ENCODE peak calls at places on chromosomes 12 and 14, in seven cellular contexts. R is OCI-LY7, D is MM.1S, T is SK-N-SH, Z is GM23248, G is neural progenitor cell, C is PC-3. K is an unnamed sample.

GRCh38 chr12:1429980-1430379 is 164.4 kb downstream of the FBXL14 start:
- DNase-seq in R (no peak), D (no peak), T (no peak), Z (peak; percentile 89), G (no peak), C (peak; percentile 56), K (no peak)

GRCh38 chr12:116094475-116094874 is 183.0 kb downstream of the MED13L start:
- DNase-seq in R (no peak), D (no peak), T (no peak), Z (no peak), G (no peak), C (no peak), K (no peak)

GRCh38 chr14:56491299-56492285 is 88.0 kb upstream of the TMEM260 start:
- DNase-seq in R (peak; percentile 62), D (peak; percentile 59), T (peak; percentile 39), Z (peak; percentile 61), G (peak; percentile 91), C (peak; percentile 87), K (peak; percentile 81)

GRCh38 chr12:103560604-103561101 is 26.4 kb upstream of the STAB2 start:
- DNase-seq in R (no peak), D (no peak), T (no peak), Z (peak; percentile 99), G (no peak), C (peak; percentile 99), K (peak; percentile 73)

GRCh38 chr14:22561661-22562579 is 27.1 kb downstream of the DAD1 start:
- DNase-seq in R (peak; percentile 55), D (no peak), T (no peak), Z (no peak), G (no peak), C (no peak), K (no peak)

GRCh38 chr14:96940009-96940408 is 142.8 kb downstream of the VRK1 start:
- DNase-seq in R (no peak), D (no peak), T (no peak), Z (peak; percentile 2), G (peak; percentile 54), C (peak; percentile 30), K (peak; percentile 17)

GRCh38 chr12:131559517-131560516 is 151.1 kb upstream of the SFSWAP start:
- DNase-seq in R (peak; percentile 41), D (no peak), T (no peak), Z (peak; percentile 8), G (no peak), C (no peak), K (no peak)

GRCh38 chr12:72699362-72699761 is 427.2 kb downstream of the TRHDE start:
- DNase-seq in R (no peak), D (no peak), T (no peak), Z (no peak), G (no peak), C (no peak), K (no peak)

GRCh38 chr14:71166434-71166833 is 259.2 kb downstream of the PCNX1 start:
- DNase-seq in R (peak; percentile 42), D (no peak), T (peak; percentile 70), Z (peak; percentile 87), G (peak; percentile 57), C (peak; percentile 79), K (peak; percentile 65)

GRCh38 chr12:2794261-2794735 is 472 bp upstream of the FKBP4 start:
- DNase-seq in R (peak; percentile 7), D (no peak), T (no peak), Z (peak; percentile 55), G (no peak), C (no peak), K (peak; percentile 31)

GRCh38 chr12:123474493-123475255 is 16.7 kb downstream of the SNRNP35 start:
- DNase-seq in R (peak; percentile 18), D (no peak), T (no peak), Z (no peak), G (no peak), C (no peak), K (no peak)

GRCh38 chr14:75281691-75282000 is 3.0 kb downstream of the FOS start:
- DNase-seq in R (no peak), D (no peak), T (no peak), Z (no peak), G (no peak), C (no peak), K (no peak)

GRCh38 chr12:113221997-113222729 is 899 bp downstream of the TPCN1 start:
- DNase-seq in R (peak; percentile 59), D (no peak), T (no peak), Z (no peak), G (no peak), C (peak; percentile 25), K (no peak)

GRCh38 chr12:99911967-99912366 is 72.8 kb downstream of the ANKS1B start:
- DNase-seq in R (no peak), D (peak; percentile 51), T (no peak), Z (peak; percentile 47), G (no peak), C (no peak), K (no peak)

DNA sequence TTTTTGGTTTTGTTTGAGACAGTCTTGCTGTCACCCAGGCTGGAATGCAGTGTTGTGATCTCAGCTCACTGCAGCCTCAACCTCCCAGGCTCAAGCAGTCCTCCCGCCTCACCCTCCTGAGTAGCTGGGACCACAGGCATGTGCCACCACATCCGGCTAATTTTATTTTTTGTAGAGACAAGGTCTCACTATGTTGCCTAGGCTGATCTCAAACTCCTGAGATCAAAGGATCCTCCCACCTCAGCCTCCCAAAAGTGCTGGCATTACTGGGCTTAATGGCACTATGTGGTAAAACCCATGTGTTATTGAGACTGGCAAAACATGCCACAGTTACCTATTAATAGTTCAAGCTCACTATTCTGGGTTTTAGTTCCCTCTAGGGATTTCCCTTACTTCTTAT is 51.2 kb upstream of the KCNH3 start:
- DNase-seq in R (no peak), D (peak; percentile 83), T (no peak), Z (no peak), G (no peak), C (no peak), K (no peak)
- H3K4me1 ChIP-seq in R (no peaks in the 10 kb centered on the region), D (peaks cover 19% of the 10 kb centered on the region), T (no peaks in the 10 kb centered on the region), Z (peaks cover 19% of the 10 kb centered on the region), G (peaks cover 2% of the 10 kb centered on the region), C (peaks cover 31% of the 10 kb centered on the region), K (peaks cover 3% of the 10 kb centered on the region)

GRCh38 chr12:75660805-75661404 is 149.5 kb upstream of the KRR1 start:
- DNase-seq in R (no peak), D (no peak), T (no peak), Z (peak; percentile 78), G (no peak), C (peak; percentile 87), K (no peak)

GRCh38 chr12:75658286-75658685 is 146.9 kb upstream of the KRR1 start:
- DNase-seq in R (no peak), D (no peak), T (no peak), Z (peak; percentile 11), G (no peak), C (peak; percentile 38), K (no peak)

GRCh38 chr12:75660107-75660530 is 148.7 kb upstream of the KRR1 start:
- DNase-seq in R (no peak), D (no peak), T (no peak), Z (peak; percentile 83), G (no peak), C (peak; percentile 83), K (no peak)

GRCh38 chr12:75657866-75658265 is 146.5 kb upstream of the KRR1 start:
- DNase-seq in R (no peak), D (no peak), T (no peak), Z (peak; percentile 21), G (no peak), C (no peak), K (no peak)

DNA sequence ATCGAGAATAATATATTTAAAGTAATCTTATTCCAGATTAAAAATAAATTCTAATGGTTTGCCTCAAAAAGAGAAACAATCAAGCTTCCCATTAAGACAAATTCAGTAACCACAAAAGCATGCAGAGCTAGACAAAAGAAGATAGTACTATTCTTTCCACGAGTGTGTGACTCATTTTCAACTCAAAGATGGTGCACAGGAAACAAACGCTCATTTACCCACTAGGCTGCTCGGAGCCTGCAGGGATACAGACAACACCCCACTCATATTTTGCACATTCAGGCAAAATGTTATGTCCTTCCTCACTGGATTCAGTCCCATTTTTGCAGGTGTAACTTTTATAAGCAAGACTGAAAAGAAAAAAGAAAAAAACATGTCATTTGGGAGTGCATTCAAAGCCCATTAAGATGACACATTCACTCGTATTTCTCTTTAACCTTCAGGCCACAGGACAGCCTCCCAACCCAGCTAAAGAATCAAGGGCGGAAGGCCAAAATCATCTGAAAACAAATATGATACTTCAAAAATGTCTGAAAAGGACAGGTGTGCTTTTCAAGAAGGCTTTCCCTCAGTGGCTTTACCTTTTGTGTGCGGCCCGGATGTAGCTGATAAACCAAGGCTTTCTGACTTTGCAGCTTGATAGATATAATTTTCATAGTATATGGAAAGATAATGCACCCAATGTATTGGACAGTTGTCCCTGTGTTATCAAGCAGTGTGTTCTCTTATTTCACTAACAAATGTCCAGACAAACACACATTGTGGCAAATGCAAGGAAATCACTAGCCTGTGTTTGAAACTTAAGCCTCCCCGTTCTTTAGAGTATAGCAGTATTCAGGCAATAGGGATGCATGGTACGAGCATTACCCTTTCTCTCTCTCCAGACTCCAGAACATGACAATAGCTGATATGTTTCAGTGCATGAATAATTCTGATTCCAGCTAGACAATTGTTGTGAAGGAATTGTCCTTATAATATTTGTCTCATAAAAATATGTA is 147.7 kb upstream of the KRR1 start:
- DNase-seq in R (no peak), D (no peak), T (no peak), Z (peak; percentile 86), G (no peak), C (peak; percentile 79), K (no peak)
- H2AFZ ChIP-seq in R (no peak overlapping the region), D (no peak overlapping the region), T (peak overlapping the region; percentile 1), Z (peak overlapping the region; percentile 11), G (no peak overlapping the region), C (peak overlapping the region; percentile 16), K (peak overlapping the region; percentile 2)

DNA sequence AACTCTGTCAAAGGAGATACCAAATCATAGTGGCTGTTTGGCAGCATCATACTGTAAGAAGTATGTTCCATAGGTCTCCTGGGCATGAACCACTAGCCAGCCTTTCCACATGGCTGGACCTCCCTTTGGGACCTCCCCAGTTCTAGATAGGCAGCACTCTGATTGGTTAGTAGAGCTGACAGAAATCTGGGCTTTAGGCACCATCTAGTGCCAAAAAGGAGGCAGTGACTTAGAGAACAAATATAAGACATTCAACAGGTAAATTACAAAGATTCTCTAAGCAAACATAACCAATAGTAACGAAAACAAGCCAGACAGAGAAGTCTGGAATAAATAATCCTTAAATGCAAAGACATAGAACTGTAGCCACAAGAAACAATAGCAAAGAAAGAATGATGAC is 148.0 kb upstream of the PDE3A start:
- DNase-seq in R (peak; percentile 28), D (peak; percentile 25), T (no peak), Z (peak; percentile 44), G (peak; percentile 27), C (peak; percentile 48), K (peak; percentile 5)
- TF ChIP-seq EZH2phosphoT487 in R (no peak), D (no peak), T (no peak), Z (no peak), G (no peak), C (no peak), K (no peak)

GRCh38 chr14:53151867-53152626 is 1.1 kb downstream of the DDHD1 start:
- DNase-seq in R (peak; percentile 68), D (peak; percentile 35), T (peak; percentile 81), Z (peak; percentile 79), G (peak; percentile 61), C (peak; percentile 75), K (peak; percentile 71)

GRCh38 chr14:53148612-53149202 is 4.4 kb downstream of the DDHD1 start:
- DNase-seq in R (no peak), D (no peak), T (no peak), Z (peak; percentile 29), G (no peak), C (no peak), K (no peak)

GRCh38 chr14:53151523-53151866 is 1.6 kb downstream of the DDHD1 start:
- DNase-seq in R (no peak), D (no peak), T (no peak), Z (no peak), G (no peak), C (no peak), K (no peak)

GRCh38 chr14:53147893-53148292 is 5.2 kb downstream of the DDHD1 start:
- DNase-seq in R (no peak), D (peak; percentile 25), T (no peak), Z (no peak), G (no peak), C (no peak), K (no peak)

GRCh38 chr14:53149656-53150319 is 3.3 kb downstream of the DDHD1 start:
- DNase-seq in R (peak; percentile 55), D (no peak), T (no peak), Z (no peak), G (no peak), C (no peak), K (no peak)
- H3K4me1 ChIP-seq in R (peaks cover 48% of the 10 kb centered on the region), D (peaks cover 33% of the 10 kb centered on the region), T (peaks cover 18% of the 10 kb centered on the region), Z (peaks cover 9% of the 10 kb centered on the region), G (peaks cover 13% of the 10 kb centered on the region), C (peaks cover 17% of the 10 kb centered on the region), K (no peaks in the 10 kb centered on the region)

K was measured in hepatocyte.